ENCODE peak calls at places on chromosomes 13 and 19, in four cellular contexts. A is PC-3, Q is cardiac muscle cell, C is adrenal gland. Y is an unnamed sample. For H3K36me3, the result is how much of the 10 kb centered on the place peaks cover.

GRCh38 chr19:16778796-16779411 is 50.3 kb upstream of the SIN3B start:
- DNase-seq in A (peak), Q (peak), C (peak), Y (peak)

GRCh38 chr13:59643239-59643865 is 520.4 kb downstream of the DIAPH3 start:
- DNase-seq in A (no peak), Q (no peak), C (no peak), Y (no peak)

GRCh38 chr19:57566396-57567256 is 7.0 kb upstream of the ZNF550 start:
- DNase-seq in A (no peak), Q (peak), C (no peak), Y (no peak)

GRCh38 chr13:40786568-40786996 is 2.8 kb upstream of the SLC25A15 start:
- DNase-seq in A (no peak), Q (no peak), C (peak), Y (no peak)

GRCh38 chr19:3665681-3666544 is 34.4 kb downstream of the PIP5K1C start:
- DNase-seq in A (peak), Q (peak), C (peak), Y (peak)

GRCh38 chr13:100392709-100393630 is 195.6 kb downstream of the GGACT start:
- DNase-seq in A (peak), Q (peak), C (peak), Y (peak)

GRCh38 chr19:16676101-16676798 is 15.3 kb downstream of the TMEM38A start:
- DNase-seq in A (no peak), Q (no peak), C (no peak), Y (no peak)

GRCh38 chr13:46062190-46062589 is 9.6 kb upstream of the ZC3H13 start:
- DNase-seq in A (peak), Q (no peak), C (peak), Y (no peak)

GRCh38 chr13:109145631-109146030 is 516.2 kb downstream of the MYO16 start:
- DNase-seq in A (peak), Q (peak), C (peak), Y (peak)

GRCh38 chr13:38849316-38849715 is 141.3 kb downstream of the STOML3 start:
- DNase-seq in A (peak), Q (no peak), C (no peak), Y (no peak)

GRCh38 chr13:27921961-27922910 is 2.4 kb downstream of the PDX1 start:
- DNase-seq in A (no peak), Q (no peak), C (no peak), Y (no peak)

GRCh38 chr19:35901854-35902661 is at the start of gene HCST:
- DNase-seq in A (peak), Q (no peak), C (peak), Y (no peak)

GRCh38 chr19:55146078-55146647 is 2.8 kb downstream of the TNNT1 start:
- DNase-seq in A (peak), Q (no peak), C (no peak), Y (no peak)

GRCh38 chr19:4208385-4209094 is 20.8 kb upstream of the EBI3 start:
- DNase-seq in A (peak), Q (no peak), C (no peak), Y (no peak)

GRCh38 chr19:13712767-13713201 is 51.5 kb upstream of the MRI1 start:
- DNase-seq in A (no peak), Q (peak), C (no peak), Y (no peak)

GRCh38 chr13:109220631-109221030 is 565.8 kb downstream of the IRS2 start:
- DNase-seq in A (no peak), Q (no peak), C (no peak), Y (no peak)

GRCh38 chr13:113305208-113305607 is 8.2 kb downstream of the LAMP1 start:
- DNase-seq in A (no peak), Q (no peak), C (no peak), Y (no peak)

GRCh38 chr13:114148521-114148855 is 16.1 kb upstream of the RASA3 start:
- DNase-seq in A (no peak), Q (no peak), C (no peak), Y (no peak)

GRCh38 chr13:113220141-113220598 is 10.8 kb downstream of the CUL4A start:
- DNase-seq in A (no peak), Q (no peak), C (no peak), Y (no peak)

GRCh38 chr13:20405691-20406090 is 120.0 kb downstream of the CRYL1 start:
- DNase-seq in A (no peak), Q (peak), C (no peak), Y (no peak)

GRCh38 chr13:29847501-29847983 is 2.9 kb downstream of the UBL3 start:
- DNase-seq in A (peak), Q (peak), C (peak), Y (peak)

GRCh38 chr13:110812111-110812868 is 98.8 kb downstream of the ING1 start:
- DNase-seq in A (no peak), Q (no peak), C (no peak), Y (no peak)

GRCh38 chr13:110812869-110813645 is 99.6 kb downstream of the ING1 start:
- DNase-seq in A (no peak), Q (no peak), C (no peak), Y (no peak)

GRCh38 chr13:110811008-110811720 is 97.7 kb downstream of the ING1 start:
- DNase-seq in A (no peak), Q (no peak), C (peak), Y (no peak)

GRCh38 chr13:110809871-110810486 is 96.5 kb downstream of the ING1 start:
- DNase-seq in A (no peak), Q (no peak), C (no peak), Y (no peak)

DNA sequence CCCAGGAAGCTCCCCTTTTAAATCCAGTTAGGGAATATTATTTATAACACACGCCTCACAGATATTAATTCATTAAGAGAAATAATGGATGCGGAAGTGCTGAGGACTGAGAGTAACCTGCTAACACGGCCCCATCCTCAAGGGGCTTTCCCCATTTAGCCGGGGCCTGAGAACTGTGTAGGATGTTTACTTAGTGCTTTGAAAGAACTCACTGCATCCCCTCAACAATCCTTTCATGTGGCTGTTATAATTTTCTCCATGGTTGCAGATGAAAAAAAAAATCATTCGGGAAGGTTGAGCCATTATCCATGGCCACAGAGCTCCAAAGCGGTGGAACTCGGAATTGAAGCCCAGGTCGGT is 98.2 kb downstream of the ING1 start:
- DNase-seq in A (no peak), Q (no peak), C (no peak), Y (no peak)
- H3K36me3 ChIP-seq in A (under half), Q (under half), C (under half), Y (under half)

DNA sequence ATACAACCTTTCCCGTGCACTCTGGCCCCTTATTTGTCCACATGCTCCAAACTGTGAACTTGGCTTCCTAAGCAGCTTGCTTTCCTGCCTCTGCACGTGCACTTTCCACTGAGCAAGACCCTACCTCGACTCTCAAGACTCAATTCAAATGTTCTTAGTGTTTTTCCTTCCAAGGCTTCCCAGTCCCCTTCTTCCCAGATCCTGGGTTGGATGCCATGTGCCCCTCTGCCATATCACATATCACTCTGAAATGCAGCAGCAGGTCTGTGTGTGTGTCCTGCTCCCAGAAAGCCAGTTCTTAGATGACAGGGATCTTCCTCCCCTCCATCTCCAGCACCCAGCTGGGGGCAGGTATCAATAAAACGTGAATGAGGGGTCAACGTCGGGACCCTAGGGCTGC is 3.0 kb downstream of the ZNF557 start:
- DNase-seq in A (no peak), Q (no peak), C (no peak), Y (no peak)
- H3K36me3 ChIP-seq in A (half or more), Q (under half), C (half or more), Y (under half)

GRCh38 chr19:1089891-1090290 is 5.3 kb downstream of the POLR2E start:
- DNase-seq in A (no peak), Q (no peak), C (no peak), Y (no peak)

GRCh38 chr19:1090731-1091543 is 4.2 kb downstream of the POLR2E start:
- DNase-seq in A (no peak), Q (no peak), C (no peak), Y (no peak)

GRCh38 chr19:1088419-1089066 is 6.6 kb downstream of the POLR2E start:
- DNase-seq in A (no peak), Q (no peak), C (no peak), Y (no peak)

GRCh38 chr19:1087813-1088418 is 7.3 kb downstream of the POLR2E start:
- DNase-seq in A (no peak), Q (no peak), C (peak), Y (peak)

GRCh38 chr19:1089126-1089771 is 5.9 kb downstream of the POLR2E start:
- DNase-seq in A (no peak), Q (no peak), C (no peak), Y (no peak)
- H3K36me3 ChIP-seq in A (under half), Q (under half), C (half or more), Y (under half)

DNA sequence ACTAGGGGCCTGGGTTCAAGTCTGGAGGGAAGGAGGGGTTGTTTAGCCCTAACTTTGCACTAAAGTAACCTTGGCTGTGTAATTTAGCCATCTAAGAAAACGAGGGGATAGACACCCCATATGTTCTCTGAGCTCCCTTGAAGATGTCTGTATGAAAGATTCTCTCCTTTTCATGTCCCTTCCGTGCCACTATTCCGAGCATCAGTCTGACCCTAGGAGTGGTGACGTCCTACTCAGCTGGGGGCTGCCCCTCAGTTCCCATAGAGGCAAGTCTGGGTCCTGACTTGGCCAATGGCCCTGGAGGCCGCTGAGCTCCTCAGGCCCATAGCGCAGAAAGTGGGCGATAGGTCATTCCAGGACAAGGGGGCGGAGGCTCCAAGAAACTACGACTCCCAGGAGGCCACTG is 790 bp upstream of the WDFY2 start:
- DNase-seq in A (no peak), Q (no peak), C (no peak), Y (no peak)
- H3K36me3 ChIP-seq in A (under half), Q (under half), C (under half), Y (under half)

DNA sequence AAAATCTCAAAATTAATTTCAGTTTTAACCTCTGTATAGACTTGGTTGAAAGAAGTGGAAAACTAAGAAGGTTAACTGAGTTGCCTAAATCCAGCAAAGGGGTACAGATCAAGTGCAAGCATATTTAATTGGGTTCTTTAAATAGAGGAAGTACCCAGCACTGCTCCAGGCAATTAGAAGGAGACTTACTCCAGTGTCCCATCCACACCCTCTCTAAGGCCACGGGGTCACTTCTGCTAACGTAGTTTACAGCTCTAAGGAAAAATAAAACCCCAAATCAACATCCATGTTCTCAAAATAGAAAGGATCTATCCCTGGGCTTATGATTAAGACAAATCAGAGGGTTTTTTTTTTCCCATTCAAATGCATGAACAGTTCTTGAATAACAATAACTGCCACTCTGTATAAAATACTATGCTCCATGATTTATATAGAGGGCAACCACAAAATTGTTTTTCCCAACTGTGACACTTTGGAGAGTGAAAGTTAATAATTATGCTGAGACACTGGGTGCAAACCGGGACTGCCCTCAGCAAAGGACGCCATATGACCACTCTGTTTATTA is 4.6 kb downstream of the FRY start:
- DNase-seq in A (no peak), Q (no peak), C (no peak), Y (no peak)
- H3K36me3 ChIP-seq in A (under half), Q (under half), C (under half), Y (under half)